ENCODE peak calls at places on chromosome 5, in seven cellular contexts. L, V, P, A, X, G and O are unnamed samples.
A peak's percentile ranks its signal among the peaks of the same experiment; 100 is the strongest.

GRCh38 chr5:120843390-120843980 is 379.4 kb downstream of the PRR16 start:
- DNase-seq in P (no peak), G (no peak), X (no peak), V (no peak), L (no peak), A (no peak), O (no peak)

GRCh38 chr5:34913072-34913471 is 2.2 kb downstream of the RAD1 start:
- DNase-seq in P (no peak), A (peak; percentile 84), X (no peak), G (no peak), L (no peak), V (no peak), O (peak; percentile 38)

GRCh38 chr5:24110019-24110615 is 534.7 kb downstream of the CDH10 start:
- DNase-seq in L (no peak), A (peak; percentile 24), X (peak; percentile 32), V (peak; percentile 2), P (no peak), G (no peak), O (peak; percentile 1)

GRCh38 chr5:172403822-172404221 is 50.5 kb downstream of the SH3PXD2B start:
- DNase-seq in L (no peak), V (no peak), G (no peak), A (no peak), P (no peak), X (no peak), O (no peak)

GRCh38 chr5:33939863-33940262 is 3.7 kb downstream of the RXFP3 start:
- DNase-seq in L (no peak), A (peak; percentile 45), X (no peak), P (no peak), G (no peak), V (no peak), O (peak; percentile 34)

GRCh38 chr5:168946363-168946762 is 354.6 kb downstream of the SLIT3 start:
- DNase-seq in P (no peak), A (no peak), G (no peak), V (peak; percentile 45), X (peak; percentile 69), L (no peak), O (no peak)

GRCh38 chr5:151051066-151051930 is 29.5 kb downstream of the TNIP1 start:
- DNase-seq in X (peak; percentile 88), V (peak; percentile 74), L (no peak), A (peak; percentile 86), G (peak; percentile 73), P (no peak), O (peak; percentile 46)

GRCh38 chr5:139600336-139600949 is 39.3 kb downstream of the UBE2D2 start:
- DNase-seq in G (no peak), L (no peak), A (peak; percentile 82), X (no peak), P (no peak), V (no peak), O (peak; percentile 66)

GRCh38 chr5:7015586-7016256 is 302.5 kb downstream of the TENT4A start:
- DNase-seq in X (no peak), P (no peak), A (no peak), V (no peak), G (peak; percentile 21), L (no peak), O (no peak)

GRCh38 chr5:33772276-33772990 is 119.4 kb downstream of the ADAMTS12 start:
- DNase-seq in L (no peak), X (peak; percentile 48), G (no peak), P (no peak), A (peak; percentile 65), V (no peak), O (peak; percentile 68)

GRCh38 chr5:135007749-135008363 is 26.2 kb downstream of the PITX1 start:
- DNase-seq in A (no peak), P (no peak), V (no peak), X (no peak), L (no peak), G (no peak), O (no peak)

GRCh38 chr5:115831163-115831768 is 10.1 kb downstream of the ATG12 start:
- DNase-seq in G (no peak), X (peak; percentile 31), A (peak; percentile 81), V (peak; percentile 24), L (no peak), P (no peak), O (peak; percentile 12)

GRCh38 chr5:1130218-1130946 is 18.5 kb upstream of the SLC12A7 start:
- DNase-seq in P (no peak), G (no peak), X (no peak), A (no peak), V (no peak), L (no peak), O (no peak)

GRCh38 chr5:131914472-131914871 is 31.0 kb downstream of the MEIKIN start:
- DNase-seq in A (no peak), X (no peak), P (no peak), G (no peak), V (no peak), L (no peak), O (no peak)

DNA sequence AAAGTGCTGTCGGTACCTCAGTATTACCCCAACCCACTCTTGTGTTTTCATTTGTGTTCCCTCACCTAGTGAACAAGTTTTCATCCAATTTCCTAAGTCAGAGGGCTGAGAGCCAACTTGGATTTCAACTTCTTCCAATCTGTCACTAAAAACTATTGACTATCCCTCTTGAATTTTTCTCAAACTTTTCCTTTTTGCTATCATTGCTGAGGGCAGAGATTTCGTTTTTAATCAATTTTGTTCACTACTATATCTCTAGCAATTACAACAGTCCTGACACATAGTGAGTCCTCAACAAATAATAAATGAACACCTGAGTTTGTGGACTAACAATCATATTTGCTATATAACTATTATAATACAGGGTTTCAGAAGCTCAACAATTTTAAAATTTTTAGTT is 29.0 kb downstream of the MEIKIN start:
- DNase-seq in G (no peak), A (no peak), P (no peak), X (no peak), L (no peak), V (no peak), O (no peak)
- H3K4me3 ChIP-seq in G (no peak overlapping the region), A (no peak overlapping the region), P (no peak overlapping the region), X (no peak overlapping the region), L (no peak overlapping the region), V (no peak overlapping the region), O (no peak overlapping the region)

GRCh38 chr5:133079048-133079447 is 27.2 kb downstream of the HSPA4 start:
- DNase-seq in L (no peak), G (no peak), X (no peak), A (peak; percentile 25), P (no peak), V (no peak), O (no peak)
- H3K36me3 ChIP-seq in L (peaks cover 4% of the 10 kb centered on the region), G (no peaks in the 10 kb centered on the region), X (peaks cover 31% of the 10 kb centered on the region), A (peaks cover 39% of the 10 kb centered on the region), P (peaks cover 21% of the 10 kb centered on the region), V (peaks cover 4% of the 10 kb centered on the region), O (peaks cover 12% of the 10 kb centered on the region)

GRCh38 chr5:43006411-43007202 is 33.5 kb downstream of the ANXA2R start:
- DNase-seq in L (no peak), V (no peak), P (no peak), G (no peak), A (no peak), X (no peak), O (peak; percentile 53)

GRCh38 chr5:43001748-43002147 is 38.4 kb downstream of the ANXA2R start:
- DNase-seq in A (no peak), L (no peak), G (no peak), V (no peak), X (no peak), P (no peak), O (no peak)

GRCh38 chr5:43000198-43000840 is 39.8 kb downstream of the ANXA2R start:
- DNase-seq in V (no peak), X (peak; percentile 63), G (peak; percentile 23), A (peak; percentile 77), L (no peak), P (no peak), O (peak; percentile 60)

GRCh38 chr5:42995152-42995751 is 44.9 kb downstream of the ANXA2R start:
- DNase-seq in G (no peak), V (no peak), X (no peak), A (peak; percentile 66), P (no peak), L (no peak), O (peak; percentile 44)

DNA sequence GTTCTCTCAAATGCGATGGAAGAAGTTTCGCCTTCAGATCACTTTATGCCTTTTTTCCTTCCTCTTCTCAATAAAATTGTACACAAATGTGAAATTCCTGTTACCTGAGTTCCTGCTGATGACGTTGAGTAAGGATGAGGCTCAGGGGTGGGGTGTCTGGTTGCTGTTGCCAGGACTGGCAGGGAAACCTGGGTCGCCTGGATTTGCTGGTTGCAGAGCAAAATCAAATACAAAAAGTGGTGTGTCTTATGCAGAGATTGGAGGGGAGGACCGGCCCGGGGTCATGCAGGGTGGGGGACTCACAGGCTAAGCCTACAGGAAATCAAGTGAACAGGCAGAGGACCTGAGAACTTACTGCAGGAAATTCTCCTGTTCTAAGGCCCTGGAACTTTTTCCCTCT is 39.2 kb downstream of the ANXA2R start:
- DNase-seq in L (no peak), G (no peak), V (no peak), X (no peak), A (no peak), P (no peak), O (no peak)
- H3K4me3 ChIP-seq in L (no peak overlapping the region), G (no peak overlapping the region), V (no peak overlapping the region), X (peak overlapping the region; percentile 20), A (no peak overlapping the region), P (peak overlapping the region; percentile 71), O (no peak overlapping the region)

DNA sequence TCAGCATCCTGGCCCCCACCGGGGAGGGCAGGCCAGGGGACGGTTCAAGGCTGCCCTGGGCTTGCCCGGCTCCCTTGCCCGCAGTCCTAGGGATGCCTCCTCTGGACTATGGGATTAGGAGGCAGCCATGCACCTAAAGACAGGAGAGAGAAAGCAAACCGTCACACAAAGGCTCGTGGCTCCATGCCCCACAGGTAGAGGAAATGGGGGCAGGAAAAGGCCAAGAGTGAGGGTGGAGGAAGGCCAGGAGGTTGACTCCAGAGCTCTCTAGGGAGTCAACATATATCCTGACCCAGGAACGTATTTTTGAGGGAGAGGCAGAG is 9.7 kb downstream of the MGAT1 start:
- DNase-seq in A (no peak), L (no peak), X (no peak), P (no peak), V (no peak), G (no peak), O (no peak)
- H3K36me3 ChIP-seq in A (peaks cover 73% of the 10 kb centered on the region), L (peaks cover 44% of the 10 kb centered on the region), X (peaks cover 12% of the 10 kb centered on the region), P (no peaks in the 10 kb centered on the region), V (peaks cover 24% of the 10 kb centered on the region), G (peaks cover 31% of the 10 kb centered on the region), O (peaks cover 7% of the 10 kb centered on the region)

DNA sequence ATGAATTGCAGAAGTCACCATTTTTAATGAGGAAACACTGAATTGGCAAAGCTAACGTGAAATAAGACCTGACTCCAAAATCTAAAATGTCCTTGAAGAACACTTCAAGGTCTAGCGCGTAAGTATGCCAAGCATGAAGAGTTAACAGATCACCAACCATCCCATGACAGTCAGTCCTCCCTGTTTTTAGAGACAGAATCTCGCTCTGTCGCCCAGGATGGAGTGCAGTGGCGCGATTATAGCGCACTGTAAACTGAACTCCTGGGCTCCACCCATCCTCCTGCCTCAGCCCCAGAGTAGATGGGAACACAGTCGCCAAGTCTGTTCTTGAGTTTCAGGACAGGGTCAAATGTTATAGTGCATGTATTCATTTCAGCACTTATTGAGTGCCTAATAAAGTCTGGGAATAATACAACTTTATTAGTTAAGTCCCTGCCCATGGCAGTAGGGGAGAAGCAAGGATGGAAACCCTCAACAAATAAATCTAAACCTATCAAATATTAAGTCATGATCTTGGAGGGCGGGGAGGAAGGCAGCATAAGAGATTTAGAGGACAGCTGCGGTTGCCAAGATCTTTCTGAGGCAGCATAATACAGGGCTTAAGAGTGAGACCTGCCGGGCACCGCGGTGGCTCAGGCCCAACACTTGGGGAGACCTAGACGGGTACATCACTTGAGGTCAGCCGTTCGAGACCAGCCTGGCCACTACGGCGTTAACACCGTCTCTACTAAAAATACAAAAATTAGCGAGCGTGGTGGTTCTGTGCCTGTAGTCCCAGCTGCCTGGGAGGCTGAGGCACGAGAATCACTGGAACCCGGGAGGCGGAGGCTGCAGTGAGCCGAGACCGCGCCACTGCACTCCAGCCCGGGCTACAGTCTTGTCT is 1.1 kb downstream of the ATPSCKMT start:
- DNase-seq in A (no peak), X (no peak), P (no peak), L (no peak), G (no peak), V (no peak), O (no peak)
- H3K4me3 ChIP-seq in A (peak overlapping the region; percentile 95), X (peak overlapping the region; percentile 86), P (peak overlapping the region; percentile 94), L (peak overlapping the region; percentile 93), G (peak overlapping the region; percentile 96), V (peak overlapping the region; percentile 53), O (peak overlapping the region; percentile 88)